ENCODE peak calls at places on chromosomes 11 and 22, in nine cellular contexts. C is NCI-H446; N is GM13976; J is NCI-H2081; R is fibroblast of villous mesenchyme; K is stimulated activated CD4-positive, alpha-beta T cell treated with anti-CD3 and anti-CD28 coated beads, Interleukin-2, amount 100 ng/mL, for 48 hours; H is endothelial cell; P is fibroblast of mammary gland; T is cardiac septum. L is an unnamed sample.

GRCh38 chr22:33958741-33959140 is 38.5 kb upstream of the LARGE1 start:
- DNase-seq in C (no peak), N (no peak), J (no peak), R (no peak), K (no peak), H (no peak), P (no peak), T (no peak), L (no peak)

GRCh38 chr11:2813141-2813908 is 72.2 kb downstream of the CDKN1C start:
- DNase-seq in C (no peak), N (no peak), J (no peak), R (peak), K (no peak), H (no peak), P (peak), T (no peak), L (no peak)

GRCh38 chr11:695606-696381 is at the start of gene TMEM80:
- DNase-seq in C (peak), N (peak), J (peak), R (peak), K (peak), H (peak), P (peak), T (peak), L (peak)

GRCh38 chr22:44753189-44754042 is 1.0 kb downstream of the ARHGAP8 start:
- DNase-seq in C (no peak), N (no peak), J (no peak), R (peak), K (no peak), H (no peak), P (peak), T (no peak), L (no peak)

GRCh38 chr11:108601150-108601549 is 7.6 kb upstream of the EXPH5 start:
- DNase-seq in C (no peak), N (no peak), J (no peak), R (peak), K (no peak), H (no peak), P (peak), T (no peak), L (no peak)

GRCh38 chr11:16956538-16957153 is 57.6 kb downstream of the PLEKHA7 start:
- DNase-seq in C (no peak), N (no peak), J (no peak), R (no peak), K (no peak), H (no peak), P (no peak), T (no peak), L (no peak)

GRCh38 chr11:29962243-29962642 is 54.6 kb downstream of the KCNA4 start:
- DNase-seq in C (no peak), N (no peak), J (no peak), R (no peak), K (peak), H (peak), P (peak), T (no peak), L (no peak)

GRCh38 chr22:31218565-31219262 is 6.6 kb downstream of the LIMK2 start:
- DNase-seq in C (no peak), N (no peak), J (peak), R (no peak), K (no peak), H (no peak), P (no peak), T (no peak), L (no peak)

GRCh38 chr11:94925422-94926270 is 47.7 kb downstream of the CWC15 start:
- DNase-seq in C (no peak), N (no peak), J (no peak), R (peak), K (no peak), H (no peak), P (no peak), T (no peak), L (no peak)

GRCh38 chr11:79413258-79413657 is 27.6 kb downstream of the TENM4 start:
- DNase-seq in C (peak), N (no peak), J (peak), R (peak), K (no peak), H (peak), P (peak), T (peak), L (peak)

L was measured in NCI-H524 treated with DMSO at 0.1 percent for 48 hours.